ENCODE peak calls at places on chromosomes 7 and 10, in ten cellular contexts. I is activated CD8-positive, alpha-beta memory T cell treated with anti-CD3 and anti-CD28 coated beads for 4 hours; Q is cardiac muscle cell; W is NCI-H2171; E is Ammon's horn; U is NCI-H1092; M is lower lobe of right lung; R is A172; X is germinal center; L is ELR. C is an unnamed sample.
A peak's percentile ranks its signal among the peaks of the same experiment; 100 is the strongest.

GRCh38 chr10:6065406-6065805 is 3.2 kb upstream of the IL2RA start:
- DNase-seq in I (no peak), Q (no peak), W (no peak), E (no peak), U (no peak), M (no peak), R (no peak), X (no peak), L (no peak), C (no peak)

GRCh38 chr10:47406870-47407648 is 23.0 kb upstream of the ZNF488 start:
- DNase-seq in I (no peak), Q (no peak), W (no peak), E (no peak), U (no peak), M (no peak), R (peak; percentile 99), X (no peak), L (peak; percentile 99), C (no peak)

GRCh38 chr10:73898730-73899400 is 12.1 kb upstream of the PLAU start:
- DNase-seq in I (no peak), Q (no peak), W (no peak), E (no peak), U (no peak), M (no peak), R (no peak), X (no peak), L (peak; percentile 82), C (no peak)

GRCh38 chr10:44576715-44577191 is 191.9 kb upstream of the CXCL12 start:
- DNase-seq in I (no peak), Q (no peak), W (no peak), E (peak; percentile 41), U (no peak), M (no peak), R (no peak), X (no peak), L (no peak), C (no peak)

GRCh38 chr10:119344381-119344780 is 137.0 kb downstream of the GRK5 start:
- DNase-seq in I (no peak), Q (no peak), W (peak; percentile 72), E (no peak), U (no peak), M (no peak), R (no peak), X (no peak), L (no peak), C (no peak)

GRCh38 chr7:16603633-16604032 is 41.9 kb downstream of the ANKMY2 start:
- DNase-seq in I (no peak), Q (no peak), W (no peak), E (no peak), U (no peak), M (no peak), R (no peak), X (no peak), L (no peak), C (no peak)

GRCh38 chr10:125159932-125160855 is at the start of gene CTBP2:
- DNase-seq in I (no peak), Q (peak; percentile 72), W (peak; percentile 50), E (no peak), U (no peak), M (peak; percentile 66), R (no peak), X (peak; percentile 22), L (peak; percentile 69), C (no peak)

GRCh38 chr7:141950796-141951195 is 4.0 kb upstream of the CLEC5A start:
- DNase-seq in I (no peak), Q (no peak), W (no peak), E (peak; percentile 30), U (no peak), M (no peak), R (no peak), X (no peak), L (no peak), C (no peak)

GRCh38 chr7:18958627-18959026 is 158.8 kb downstream of the TWIST1 start:
- DNase-seq in I (no peak), Q (no peak), W (no peak), E (no peak), U (no peak), M (no peak), R (peak; percentile 51), X (no peak), L (peak; percentile 67), C (no peak)

GRCh38 chr10:120508393-120508792 is 51.4 kb downstream of the PLPP4 start:
- DNase-seq in I (no peak), Q (no peak), W (no peak), E (peak; percentile 58), U (no peak), M (no peak), R (peak; percentile 96), X (no peak), L (peak; percentile 87), C (no peak)

GRCh38 chr10:78299861-78300453 is 266.3 kb downstream of the RPS24 start:
- DNase-seq in I (no peak), Q (no peak), W (no peak), E (peak; percentile 68), U (no peak), M (peak; percentile 66), R (no peak), X (peak; percentile 32), L (no peak), C (no peak)

GRCh38 chr10:5904227-5904626 is 14.2 kb downstream of the FBH1 start:
- DNase-seq in I (no peak), Q (peak; percentile 63), W (no peak), E (no peak), U (no peak), M (no peak), R (no peak), X (no peak), L (no peak), C (no peak)

GRCh38 chr10:93357680-93358079 is 124.5 kb downstream of the MYOF start:
- DNase-seq in I (no peak), Q (peak; percentile 57), W (peak; percentile 27), E (peak; percentile 60), U (peak; percentile 37), M (no peak), R (peak; percentile 36), X (peak; percentile 22), L (peak; percentile 58), C (no peak)

GRCh38 chr10:35353399-35353798 is 17.1 kb downstream of the CCNY start:
- DNase-seq in I (no peak), Q (no peak), W (no peak), E (no peak), U (no peak), M (no peak), R (no peak), X (no peak), L (no peak), C (no peak)

GRCh38 chr10:9853405-9854010 is 1164.2 kb upstream of the CELF2 start:
- DNase-seq in I (no peak), Q (no peak), W (no peak), E (peak; percentile 8), U (no peak), M (no peak), R (no peak), X (no peak), L (no peak), C (no peak)

GRCh38 chr7:144830811-144831210 is 5.0 kb downstream of the TPK1 start:
- DNase-seq in I (no peak), Q (no peak), W (no peak), E (no peak), U (no peak), M (no peak), R (peak; percentile 52), X (no peak), L (peak; percentile 34), C (no peak)

GRCh38 chr7:103637080-103637479 is 191.1 kb upstream of the SLC26A5 start:
- DNase-seq in I (no peak), Q (no peak), W (no peak), E (no peak), U (no peak), M (no peak), R (peak; percentile 61), X (no peak), L (peak; percentile 87), C (no peak)

GRCh38 chr7:134514663-134515062 is 12.7 kb upstream of the AKR1B10 start:
- DNase-seq in I (no peak), Q (peak; percentile 77), W (peak; percentile 22), E (peak; percentile 74), U (peak; percentile 69), M (no peak), R (peak; percentile 67), X (peak; percentile 57), L (peak; percentile 87), C (no peak)

GRCh38 chr7:114392686-114393085 is 21.9 kb upstream of the FOXP2 start:
- DNase-seq in I (no peak), Q (no peak), W (no peak), E (no peak), U (no peak), M (no peak), R (peak; percentile 35), X (no peak), L (peak; percentile 28), C (no peak)

GRCh38 chr10:23096814-23097549 is 1.6 kb downstream of the MSRB2 start:
- DNase-seq in I (no peak), Q (no peak), W (no peak), E (no peak), U (no peak), M (no peak), R (no peak), X (no peak), L (peak; percentile 40), C (no peak)

C was measured in CD4-positive, alpha-beta T cell.